ENCODE peak calls at places on chromosomes 13 and 19, in seven cellular contexts. G, A, Z, W, O, K and T are unnamed samples.

GRCh38 chr13:34678154-34678553 is 263.9 kb upstream of the NBEA start:
- DNase-seq in G (peak; percentile 13), A (no peak), Z (no peak), W (no peak), O (no peak), K (no peak), T (no peak)

GRCh38 chr13:23979361-23980159 is 82.3 kb upstream of the C1QTNF9B start:
- DNase-seq in G (peak; percentile 63), A (peak; percentile 27), Z (peak; percentile 71), W (no peak), O (no peak), K (no peak), T (no peak)

GRCh38 chr19:33333151-33333550 is 30.8 kb upstream of the CEBPA start:
- DNase-seq in G (no peak), A (no peak), Z (no peak), W (no peak), O (no peak), K (no peak), T (no peak)

GRCh38 chr19:48737360-48737998 is 2.9 kb downstream of the RASIP1 start:
- DNase-seq in G (no peak), A (no peak), Z (no peak), W (no peak), O (no peak), K (no peak), T (no peak)

GRCh38 chr19:19259741-19260140 is 13.4 kb downstream of the TM6SF2 start:
- DNase-seq in G (peak; percentile 76), A (no peak), Z (no peak), W (no peak), O (no peak), K (peak; percentile 63), T (no peak)

GRCh38 chr19:7611541-7612279 is 16.0 kb downstream of the CAMSAP3 start:
- DNase-seq in G (no peak), A (no peak), Z (no peak), W (no peak), O (no peak), K (no peak), T (no peak)

GRCh38 chr13:33110713-33111413 is 94.6 kb downstream of the KL start:
- DNase-seq in G (no peak), A (no peak), Z (no peak), W (no peak), O (no peak), K (no peak), T (no peak)

GRCh38 chr19:36121486-36122124 is 6.3 kb downstream of the TBCB start:
- DNase-seq in G (no peak), A (no peak), Z (no peak), W (no peak), O (no peak), K (no peak), T (no peak)

GRCh38 chr19:38686530-38686888 is 39.1 kb downstream of the ACTN4 start:
- DNase-seq in G (no peak), A (no peak), Z (no peak), W (no peak), O (peak; percentile 39), K (no peak), T (no peak)

GRCh38 chr13:31913459-31913858 is 118.1 kb upstream of the FRY start:
- DNase-seq in G (no peak), A (no peak), Z (no peak), W (no peak), O (no peak), K (no peak), T (no peak)

GRCh38 chr19:35021016-35021415 is 9.3 kb upstream of the SCN1B start:
- DNase-seq in G (no peak), A (no peak), Z (no peak), W (no peak), O (no peak), K (no peak), T (no peak)

GRCh38 chr13:28719656-28720055 is 886 bp upstream of the SLC46A3 start:
- DNase-seq in G (peak; percentile 6), A (no peak), Z (no peak), W (no peak), O (no peak), K (no peak), T (no peak)

GRCh38 chr19:38422405-38422804 is 3.6 kb downstream of the RASGRP4 start:
- DNase-seq in G (no peak), A (no peak), Z (no peak), W (no peak), O (no peak), K (no peak), T (no peak)